ENCODE peak calls at places on chromosome 6, in ten cellular contexts. D is AG08395; J is nephron progenitor cell; M is activated naive CD8-positive, alpha-beta T cell treated with anti-CD3 and anti-CD28 coated beads for 36 hours; Z is Daoy; K is effector CD4-positive, alpha-beta T cell; T is effector CD8-positive, alpha-beta T cell; E is NCI-H1105 treated with DMSO at 0.1 percent for 48 hours; X is left colon; I is hypothalamus. F is an unnamed sample.

GRCh38 chr6:138087549-138087948 is 19.7 kb downstream of the PERP start:
- DNase-seq in I (no peak), M (no peak), J (no peak), K (no peak), D (no peak), T (no peak), Z (peak), X (no peak), E (peak), F (no peak)

GRCh38 chr6:35328108-35328723 is 14.1 kb upstream of the PPARD start:
- DNase-seq in Z (no peak), T (no peak), M (no peak), E (no peak), J (no peak), I (no peak), D (no peak), X (no peak), K (no peak), F (no peak)

GRCh38 chr6:3523288-3523670 is 66.4 kb upstream of the SLC22A23 start:
- DNase-seq in T (no peak), X (no peak), K (no peak), E (no peak), M (no peak), J (no peak), D (no peak), Z (no peak), I (no peak), F (no peak)

GRCh38 chr6:101114703-101115102 is 233.6 kb upstream of the ASCC3 start:
- DNase-seq in T (no peak), K (no peak), X (peak), D (peak), Z (no peak), E (peak), J (peak), I (peak), M (no peak), F (peak)

GRCh38 chr6:6193221-6193745 is 127.2 kb downstream of the F13A1 start:
- DNase-seq in Z (peak), J (no peak), T (no peak), X (no peak), D (no peak), E (no peak), M (no peak), K (no peak), I (peak), F (no peak)

GRCh38 chr6:25061289-25061945 is 125.7 kb upstream of the RIPOR2 start:
- DNase-seq in K (no peak), D (peak), T (no peak), J (no peak), Z (no peak), I (no peak), X (no peak), M (no peak), E (no peak), F (no peak)

GRCh38 chr6:117531346-117531745 is 48.9 kb downstream of the DCBLD1 start:
- DNase-seq in K (no peak), D (peak), E (no peak), J (peak), X (no peak), T (no peak), M (no peak), I (no peak), Z (peak), F (no peak)

GRCh38 chr6:129648819-129649491 is 61.0 kb downstream of the ARHGAP18 start:
- DNase-seq in K (no peak), E (no peak), J (no peak), M (no peak), I (no peak), X (no peak), T (no peak), D (no peak), Z (no peak), F (no peak)

GRCh38 chr6:134138226-134138975 is 86.0 kb upstream of the SLC2A12 start:
- DNase-seq in K (no peak), D (peak), J (no peak), Z (no peak), E (no peak), M (no peak), X (no peak), I (no peak), T (no peak), F (no peak)

GRCh38 chr6:11753798-11754197 is 24.8 kb downstream of the ADTRP start:
- DNase-seq in Z (no peak), M (no peak), J (no peak), D (no peak), K (no peak), I (no peak), E (no peak), T (no peak), X (no peak), F (no peak)

GRCh38 chr6:5656226-5656625 is 350.5 kb downstream of the NRN1 start:
- DNase-seq in I (no peak), D (no peak), K (no peak), X (no peak), E (no peak), J (no peak), T (no peak), M (no peak), Z (no peak), F (no peak)